ENCODE peak calls at places on chromosomes 2 and 18, in nine cellular contexts. Y is HTR-8/SVneo, E is NCI-H1930, W is SW 1271, J is GM13976, A is NCI-H1417, H is cerebellum, M is HEK293T, Q is LHCN-M2. D is an unnamed sample.

GRCh38 chr2:28557389-28558119 is 61.7 kb downstream of the PLB1 start:
- DNase-seq in A (no peak), J (no peak), H (no peak), Y (no peak), E (no peak), Q (no peak), W (no peak), M (no peak), D (peak; percentile 17)

GRCh38 chr2:239715202-239715601 is 309.9 kb downstream of the NDUFA10 start:
- DNase-seq in M (no peak), J (no peak), Q (no peak), A (no peak), W (no peak), E (no peak), Y (no peak), H (no peak), D (no peak)

GRCh38 chr2:71746946-71747501 is 293.7 kb downstream of the DYSF start:
- DNase-seq in Y (peak; percentile 57), H (no peak), E (no peak), A (no peak), M (no peak), J (no peak), W (no peak), Q (peak; percentile 67), D (peak; percentile 58)

GRCh38 chr18:11902522-11903292 is 5.4 kb downstream of the MPPE1 start:
- DNase-seq in Q (no peak), M (no peak), Y (no peak), E (no peak), W (no peak), H (no peak), J (no peak), A (no peak), D (peak; percentile 53)

GRCh38 chr2:42197792-42198191 is 28.6 kb downstream of the EML4 start:
- DNase-seq in E (no peak), H (no peak), J (no peak), A (no peak), Q (no peak), M (no peak), W (no peak), Y (no peak), D (no peak)

GRCh38 chr2:230721712-230722111 is 9.1 kb downstream of the CAB39 start:
- DNase-seq in E (no peak), W (no peak), A (no peak), M (no peak), Y (no peak), H (no peak), J (peak; percentile 43), Q (no peak), D (peak; percentile 16)

GRCh38 chr2:229810786-229811185 is 96.4 kb upstream of the DNER start:
- DNase-seq in H (no peak), Q (peak; percentile 46), W (no peak), Y (no peak), A (no peak), J (no peak), M (no peak), E (no peak), D (no peak)

GRCh38 chr2:127068351-127068741 is 38.6 kb downstream of the BIN1 start:
- DNase-seq in E (no peak), H (no peak), J (no peak), Q (no peak), M (no peak), A (no peak), Y (no peak), W (no peak), D (no peak)

GRCh38 chr2:231207734-231208133 is 9.3 kb downstream of the ARMC9 start:
- DNase-seq in Q (no peak), M (no peak), J (no peak), E (no peak), Y (no peak), H (no peak), A (no peak), W (no peak), D (no peak)

GRCh38 chr2:74502720-74503505 is 3.5 kb upstream of the LBX2 start:
- DNase-seq in J (peak; percentile 86), E (no peak), A (no peak), Y (peak; percentile 93), Q (peak; percentile 83), W (peak; percentile 79), M (peak; percentile 53), H (no peak), D (peak; percentile 87)

GRCh38 chr2:29065479-29065847 is 8.9 kb downstream of the PCARE start:
- DNase-seq in J (no peak), H (no peak), M (no peak), E (no peak), W (no peak), A (no peak), Y (no peak), Q (no peak), D (no peak)

GRCh38 chr2:122651780-122652179 is 896.3 kb downstream of the TSN start:
- DNase-seq in M (no peak), E (no peak), H (no peak), Y (no peak), W (no peak), Q (no peak), A (no peak), J (no peak), D (no peak)

GRCh38 chr18:34493099-34493544 is 217.0 kb upstream of the DTNA start:
- DNase-seq in Q (peak; percentile 54), H (peak; percentile 92), E (peak; percentile 60), A (peak; percentile 95), M (peak; percentile 84), J (peak; percentile 32), Y (no peak), W (no peak), D (peak; percentile 80)

GRCh38 chr2:153074207-153074606 is 355.8 kb downstream of the ARL6IP6 start:
- DNase-seq in A (peak; percentile 4), W (no peak), H (no peak), Y (no peak), E (no peak), Q (peak; percentile 62), J (no peak), M (no peak), D (peak; percentile 59)

GRCh38 chr2:125516496-125517109 is 1139.4 kb upstream of the GYPC start:
- DNase-seq in W (no peak), J (peak; percentile 35), H (no peak), A (peak; percentile 21), E (no peak), Q (no peak), M (peak; percentile 39), Y (peak; percentile 0), D (no peak)

GRCh38 chr2:239396881-239397681 is 3.7 kb downstream of the HDAC4 start:
- DNase-seq in A (peak; percentile 6), Y (no peak), M (no peak), Q (no peak), J (no peak), E (no peak), W (no peak), H (no peak), D (no peak)

GRCh38 chr2:144832048-144832447 is 312.1 kb upstream of the ZEB2 start:
- DNase-seq in W (no peak), E (no peak), Q (no peak), M (no peak), H (no peak), J (no peak), Y (no peak), A (no peak), D (no peak)

GRCh38 chr2:178482437-178482836 is 2.2 kb downstream of the PLEKHA3 start:
- DNase-seq in W (no peak), J (peak; percentile 44), H (no peak), E (no peak), M (no peak), Q (no peak), Y (no peak), A (peak; percentile 12), D (no peak)

GRCh38 chr18:46946656-46947282 is 29.4 kb downstream of the KATNAL2 start:
- DNase-seq in Y (peak; percentile 84), Q (peak; percentile 86), E (peak; percentile 82), M (peak; percentile 83), J (peak; percentile 73), A (no peak), W (no peak), H (peak; percentile 92), D (peak; percentile 66)

GRCh38 chr2:117087565-117088291 is 726.8 kb upstream of the DDX18 start:
- DNase-seq in M (no peak), J (no peak), Q (no peak), W (no peak), E (no peak), A (peak; percentile 84), Y (no peak), H (no peak), D (no peak)

GRCh38 chr18:44609210-44609941 is 71.3 kb upstream of the SETBP1 start:
- DNase-seq in A (peak; percentile 26), Y (no peak), W (no peak), H (no peak), Q (no peak), E (no peak), J (no peak), M (no peak), D (no peak)

GRCh38 chr2:104545055-104545454 is 308.9 kb upstream of the POU3F3 start:
- DNase-seq in M (no peak), J (no peak), H (no peak), E (no peak), Q (no peak), Y (no peak), A (no peak), W (no peak), D (no peak)

GRCh38 chr18:21739604-21740473 is 753 bp upstream of the MIB1 start:
- DNase-seq in M (no peak), Q (no peak), W (no peak), A (no peak), J (no peak), E (no peak), Y (no peak), H (no peak), D (no peak)

GRCh38 chr2:231069379-231070054 is 12.8 kb downstream of the PSMD1 start:
- DNase-seq in M (no peak), Y (no peak), A (no peak), E (no peak), J (no peak), H (no peak), W (no peak), Q (no peak), D (peak; percentile 18)

GRCh38 chr2:191171291-191171690 is 20.5 kb upstream of the STAT4 start:
- DNase-seq in M (no peak), E (no peak), Y (no peak), J (no peak), Q (no peak), W (no peak), H (no peak), A (no peak), D (no peak)

GRCh38 chr2:174485763-174486613 is 841 bp downstream of the GPR155 start:
- DNase-seq in W (no peak), A (peak; percentile 2), Q (peak; percentile 28), J (peak; percentile 41), E (no peak), Y (peak; percentile 20), H (peak; percentile 13), M (peak; percentile 27), D (no peak)

GRCh38 chr2:203998195-203998804 is 61.7 kb downstream of the ICOS start:
- DNase-seq in Y (no peak), A (no peak), W (no peak), J (no peak), E (no peak), Q (peak; percentile 2), H (no peak), M (no peak), D (no peak)

GRCh38 chr2:8249191-8249590 is 432.7 kb upstream of the ID2 start:
- DNase-seq in E (no peak), A (no peak), J (no peak), Y (no peak), Q (no peak), H (peak; percentile 9), M (no peak), W (no peak), D (no peak)

GRCh38 chr18:76553715-76554603 is 58.9 kb upstream of the ZNF516 start:
- DNase-seq in M (no peak), Q (no peak), H (no peak), Y (no peak), A (no peak), E (no peak), J (no peak), W (no peak), D (no peak)

D was measured in NCI-H226.